ENCODE peak calls at places on chromosomes 3 and 15, in six cellular contexts. One of them, this sample, is unnamed.

GRCh38 chr15:78923480-78924360 is 21.1 kb downstream of the CTSH start:
- DNase-seq in mesenteric fat pad: no peak
- DNase-seq in C1 segment of cervical spinal cord: peak
- DNase-seq in GM10248: no peak
- DNase-seq in endothelial cell: no peak
- DNase-seq in NCI-H2171: no peak
- DNase-seq in this sample: no peak

GRCh38 chr3:179716811-179717210 is 64.0 kb downstream of the USP13 start:
- DNase-seq in mesenteric fat pad: no peak
- DNase-seq in C1 segment of cervical spinal cord: no peak
- DNase-seq in GM10248: no peak
- DNase-seq in endothelial cell: no peak
- DNase-seq in NCI-H2171: no peak
- DNase-seq in this sample: no peak

GRCh38 chr3:19471147-19471546 is 322.8 kb downstream of the KCNH8 start:
- DNase-seq in mesenteric fat pad: no peak
- DNase-seq in C1 segment of cervical spinal cord: no peak
- DNase-seq in GM10248: no peak
- DNase-seq in endothelial cell: no peak
- DNase-seq in NCI-H2171: no peak
- DNase-seq in this sample: no peak

GRCh38 chr15:96771035-96771434 is 440.5 kb downstream of the NR2F2 start:
- DNase-seq in mesenteric fat pad: no peak
- DNase-seq in C1 segment of cervical spinal cord: no peak
- DNase-seq in GM10248: no peak
- DNase-seq in endothelial cell: no peak
- DNase-seq in NCI-H2171: no peak
- DNase-seq in this sample: no peak

GRCh38 chr15:95712785-95713184 is 617.7 kb upstream of the NR2F2 start:
- DNase-seq in mesenteric fat pad: no peak
- DNase-seq in C1 segment of cervical spinal cord: no peak
- DNase-seq in GM10248: no peak
- DNase-seq in endothelial cell: no peak
- DNase-seq in NCI-H2171: no peak
- DNase-seq in this sample: no peak

GRCh38 chr15:81516461-81516860 is 142.4 kb upstream of the TMC3 start:
- DNase-seq in mesenteric fat pad: no peak
- DNase-seq in C1 segment of cervical spinal cord: no peak
- DNase-seq in GM10248: no peak
- DNase-seq in endothelial cell: no peak
- DNase-seq in NCI-H2171: no peak
- DNase-seq in this sample: no peak

GRCh38 chr3:117322866-117323265 is 613.3 kb downstream of the TUSC7 start:
- DNase-seq in mesenteric fat pad: no peak
- DNase-seq in C1 segment of cervical spinal cord: no peak
- DNase-seq in GM10248: peak
- DNase-seq in endothelial cell: no peak
- DNase-seq in NCI-H2171: no peak
- DNase-seq in this sample: no peak

GRCh38 chr3:158762701-158763100 is 30.4 kb upstream of the RARRES1 start:
- DNase-seq in mesenteric fat pad: no peak
- DNase-seq in C1 segment of cervical spinal cord: no peak
- DNase-seq in GM10248: no peak
- DNase-seq in endothelial cell: no peak
- DNase-seq in NCI-H2171: no peak
- DNase-seq in this sample: no peak

GRCh38 chr3:173893066-173893465 is 495.5 kb downstream of the NLGN1 start:
- DNase-seq in mesenteric fat pad: no peak
- DNase-seq in C1 segment of cervical spinal cord: no peak
- DNase-seq in GM10248: no peak
- DNase-seq in endothelial cell: no peak
- DNase-seq in NCI-H2171: no peak
- DNase-seq in this sample: peak

GRCh38 chr3:107988464-107989156 is 102.2 kb downstream of the CD47 start:
- DNase-seq in mesenteric fat pad: no peak
- DNase-seq in C1 segment of cervical spinal cord: no peak
- DNase-seq in GM10248: no peak
- DNase-seq in endothelial cell: no peak
- DNase-seq in NCI-H2171: no peak
- DNase-seq in this sample: no peak

GRCh38 chr3:63456901-63457300 is 178.8 kb downstream of the SYNPR start:
- DNase-seq in mesenteric fat pad: no peak
- DNase-seq in C1 segment of cervical spinal cord: no peak
- DNase-seq in GM10248: no peak
- DNase-seq in endothelial cell: no peak
- DNase-seq in NCI-H2171: no peak
- DNase-seq in this sample: no peak

GRCh38 chr3:13333236-13333897 is 86.8 kb downstream of the NUP210 start:
- DNase-seq in mesenteric fat pad: no peak
- DNase-seq in C1 segment of cervical spinal cord: peak
- DNase-seq in GM10248: no peak
- DNase-seq in endothelial cell: no peak
- DNase-seq in NCI-H2171: no peak
- DNase-seq in this sample: no peak

This sample was measured in NCI-H2029.